ENCODE peak calls at places on chromosomes 12 and 14, in four cellular contexts. Z is AG04450, J is right atrium auricular region, G is Peyer's patch. O is an unnamed sample. For H3K9me3, the result is how much of the 10 kb centered on the place peaks cover.

GRCh38 chr12:68521321-68521839 is 89.3 kb upstream of the RAP1B start:
- DNase-seq in Z (peak), J (no peak), G (no peak), O (no peak)

GRCh38 chr12:71162832-71163711 is 5.3 kb upstream of the TSPAN8 start:
- DNase-seq in Z (no peak), J (no peak), G (no peak), O (no peak)

GRCh38 chr12:38056701-38057689 is 259.6 kb upstream of the ALG10B start:
- DNase-seq in Z (no peak), J (no peak), G (no peak), O (no peak)

GRCh38 chr12:67299936-67300335 is 30.8 kb downstream of the CAND1 start:
- DNase-seq in Z (no peak), J (no peak), G (no peak), O (no peak)

GRCh38 chr12:51390457-51391046 is 654 bp downstream of the GALNT6 start:
- DNase-seq in Z (no peak), J (no peak), G (no peak), O (no peak)

GRCh38 chr14:34098045-34098984 is 147.4 kb upstream of the EGLN3 start:
- DNase-seq in Z (no peak), J (no peak), G (no peak), O (no peak)

GRCh38 chr12:120012067-120012621 is 23.1 kb downstream of the BICDL1 start:
- DNase-seq in Z (no peak), J (no peak), G (no peak), O (no peak)

GRCh38 chr12:107027304-107028053 is 40.5 kb upstream of the MTERF2 start:
- DNase-seq in Z (peak), J (no peak), G (no peak), O (no peak)

GRCh38 chr14:63770187-63770807 is 42.4 kb upstream of the SGPP1 start:
- DNase-seq in Z (peak), J (no peak), G (no peak), O (no peak)

GRCh38 chr12:107349008-107349747 is 255.8 kb upstream of the CRY1 start:
- DNase-seq in Z (peak), J (no peak), G (peak), O (no peak)

GRCh38 chr12:118271770-118272417 is 100.8 kb downstream of the TAOK3 start:
- DNase-seq in Z (no peak), J (no peak), G (no peak), O (no peak)

GRCh38 chr14:93318927-93319326 is 13.9 kb downstream of the BTBD7 start:
- DNase-seq in Z (no peak), J (no peak), G (no peak), O (no peak)
- H3K27ac ChIP-seq in Z (no peak), J (no peak), G (no peak), O (no peak)

GRCh38 chr14:104331871-104332605 is 193.7 kb downstream of the KIF26A start:
- DNase-seq in Z (no peak), J (no peak), G (no peak), O (no peak)
- TF ChIP-seq CTCF in Z (no peak), J (no peak), G (no peak), O (no peak)

DNA sequence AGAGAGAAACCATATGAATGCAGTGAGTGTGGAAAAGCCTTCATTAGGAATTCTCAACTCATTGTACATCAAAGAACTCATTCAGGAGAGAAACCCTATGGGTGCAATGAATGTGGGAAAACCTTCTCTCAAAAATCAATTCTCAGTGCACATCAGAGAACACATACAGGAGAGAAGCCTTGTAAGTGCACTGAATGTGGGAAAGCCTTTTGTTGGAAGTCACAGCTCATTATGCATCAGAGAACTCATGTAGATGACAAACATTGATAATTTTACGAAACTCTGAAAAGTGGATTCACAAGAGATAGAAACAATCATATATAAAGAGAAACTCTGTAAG is 22.9 kb downstream of the ZNF268 start:
- DNase-seq in Z (no peak), J (no peak), G (no peak), O (no peak)
- H3K9me3 ChIP-seq in Z (under half), J (half or more), G (under half), O (under half)

GRCh38 chr14:35295845-35296161 is 3.6 kb downstream of the PSMA6 start:
- DNase-seq in Z (no peak), J (no peak), G (no peak), O (no peak)
- H3K27ac ChIP-seq in Z (peak), J (no peak), G (no peak), O (no peak)

DNA sequence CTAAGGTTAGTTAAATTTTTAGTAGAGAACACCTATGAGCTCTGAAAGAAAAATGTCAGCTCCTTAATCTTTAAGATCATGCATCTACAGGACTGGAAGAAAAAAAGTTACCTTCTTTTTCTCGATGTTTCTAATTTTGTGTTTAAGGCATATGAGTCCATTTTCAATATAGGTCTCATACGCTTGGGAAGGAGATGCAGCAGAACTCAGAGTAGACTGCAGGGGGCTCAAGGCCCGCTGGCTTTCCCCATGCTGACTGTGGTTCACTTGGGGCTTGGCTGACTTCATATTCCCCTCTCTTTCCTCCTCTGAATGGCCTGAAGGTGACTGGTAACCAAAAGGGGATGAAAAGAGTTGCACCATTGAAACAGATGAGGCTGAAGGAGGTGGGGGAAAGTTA is 1.5 kb downstream of the CAPRIN2 start:
- DNase-seq in Z (no peak), J (no peak), G (no peak), O (no peak)
- TF ChIP-seq CTCF in Z (peak), J (no peak), G (no peak), O (no peak)

GRCh38 chr12:17322090-17322489 is 716.1 kb upstream of the LMO3 start:
- DNase-seq in Z (no peak), J (no peak), G (no peak), O (no peak)
- H3K9me3 ChIP-seq in Z (under half), J (under half), G (under half), O (under half)

GRCh38 chr12:91356405-91356804 is 173.8 kb upstream of the DCN start:
- DNase-seq in Z (no peak), J (no peak), G (no peak), O (no peak)
- H3K27ac ChIP-seq in Z (no peak), J (no peak), G (no peak), O (no peak)

GRCh38 chr12:123931686-123932321 is 40.8 kb downstream of the CCDC92 start:
- DNase-seq in Z (no peak), J (no peak), G (no peak), O (no peak)

GRCh38 chr12:123929869-123930583 is 42.6 kb downstream of the CCDC92 start:
- DNase-seq in Z (no peak), J (no peak), G (no peak), O (no peak)

GRCh38 chr12:123924539-123924938 is 48.1 kb downstream of the CCDC92 start:
- DNase-seq in Z (no peak), J (no peak), G (no peak), O (no peak)

GRCh38 chr12:123928897-123929296 is 43.7 kb downstream of the CCDC92 start:
- DNase-seq in Z (no peak), J (no peak), G (no peak), O (no peak)

GRCh38 chr12:123928274-123928865 is 44.3 kb downstream of the CCDC92 start:
- DNase-seq in Z (no peak), J (no peak), G (no peak), O (no peak)
- TF ChIP-seq CTCF in Z (no peak), J (no peak), G (no peak), O (no peak)

O was measured in left lung.